ENCODE peak calls at places on chromosomes 13 and 19, in six cellular contexts. T is AG04450, W is sciatic nerve, Y is amniotic stem cell, E is tibial artery, H is naive B cell. G is an unnamed sample.

GRCh38 chr13:104936304-104936703 is 1599.2 kb downstream of the EFNB2 start:
- DNase-seq in T (no peak), W (no peak), Y (no peak), E (no peak), H (no peak), G (peak; percentile 11)

GRCh38 chr13:105037064-105037463 is 1498.4 kb downstream of the EFNB2 start:
- DNase-seq in T (no peak), W (no peak), Y (no peak), E (no peak), H (no peak), G (no peak)

GRCh38 chr19:49920624-49921363 is 8.2 kb upstream of the ATF5 start:
- DNase-seq in T (no peak), W (no peak), Y (no peak), E (no peak), H (no peak), G (no peak)

GRCh38 chr19:7478843-7479227 is 10.0 kb downstream of the PEX11G start:
- DNase-seq in T (no peak), W (no peak), Y (no peak), E (no peak), H (no peak), G (no peak)

GRCh38 chr19:38679839-38680238 is 32.4 kb downstream of the ACTN4 start:
- DNase-seq in T (no peak), W (no peak), Y (no peak), E (no peak), H (no peak), G (no peak)

GRCh38 chr19:53908933-53909415 is at the start of gene CACNG7:
- DNase-seq in T (no peak), W (no peak), Y (no peak), E (no peak), H (no peak), G (no peak)

GRCh38 chr19:11446652-11447301 is 11.3 kb downstream of the PRKCSH start:
- DNase-seq in T (no peak), W (no peak), Y (no peak), E (peak; percentile 32), H (peak; percentile 55), G (peak; percentile 60)

GRCh38 chr13:32135655-32136054 is 104.1 kb downstream of the FRY start:
- DNase-seq in T (peak; percentile 30), W (no peak), Y (no peak), E (no peak), H (no peak), G (no peak)

GRCh38 chr13:91207261-91207660 is 140.2 kb upstream of the MIR17HG start:
- DNase-seq in T (no peak), W (no peak), Y (no peak), E (no peak), H (no peak), G (no peak)

GRCh38 chr19:49887037-49887652 is 9.5 kb downstream of the IL4I1 start:
- DNase-seq in T (no peak), W (peak; percentile 64), Y (no peak), E (no peak), H (no peak), G (peak; percentile 48)

GRCh38 chr19:12868540-12869112 is 12.6 kb downstream of the DNASE2 start:
- DNase-seq in T (no peak), W (no peak), Y (no peak), E (no peak), H (no peak), G (peak; percentile 60)

G was measured in NCI-H82.